ENCODE peak calls at places on chromosomes 13 and 19, in six cellular contexts. O is psoas muscle, A is left ventricle myocardium inferior, V is heart right ventricle, F is Karpas-422, I is A549. W is an unnamed sample.

GRCh38 chr19:46299004-46299509 is 2.2 kb downstream of the HIF3A start:
- DNase-seq in O (peak), A (peak), V (peak), F (no peak), I (peak), W (peak)

GRCh38 chr19:32224371-32225244 is 120.8 kb upstream of the ZNF507 start:
- DNase-seq in O (peak), A (peak), V (peak), F (no peak), I (peak), W (peak)

GRCh38 chr19:14494910-14495677 is 833 bp downstream of the GIPC1 start:
- DNase-seq in O (no peak), A (no peak), V (no peak), F (no peak), I (no peak), W (no peak)

GRCh38 chr13:51475727-51476521 is 23.1 kb upstream of the INTS6 start:
- DNase-seq in O (no peak), A (no peak), V (no peak), F (no peak), I (no peak), W (no peak)

GRCh38 chr13:103895835-103896520 is 829.8 kb upstream of the SLC10A2 start:
- DNase-seq in O (no peak), A (no peak), V (no peak), F (no peak), I (no peak), W (no peak)

GRCh38 chr13:42893346-42893745 is 98.7 kb downstream of the EPSTI1 start:
- DNase-seq in O (no peak), A (no peak), V (no peak), F (no peak), I (no peak), W (no peak)

GRCh38 chr19:33032218-33032781 is 32.4 kb downstream of the RHPN2 start:
- DNase-seq in O (no peak), A (no peak), V (no peak), F (no peak), I (no peak), W (no peak)

GRCh38 chr19:32581704-32582164 is 744 bp downstream of the PDCD5 start:
- DNase-seq in O (peak), A (peak), V (no peak), F (no peak), I (peak), W (no peak)

GRCh38 chr19:22545751-22546150 is 88.4 kb upstream of the ZNF492 start:
- DNase-seq in O (no peak), A (peak), V (peak), F (peak), I (peak), W (peak)

GRCh38 chr13:24463078-24463477 is 49.5 kb downstream of the PARP4 start:
- DNase-seq in O (no peak), A (no peak), V (no peak), F (no peak), I (no peak), W (no peak)

GRCh38 chr19:29662604-29663404 is 2.5 kb upstream of the PLEKHF1 start:
- DNase-seq in O (peak), A (peak), V (peak), F (no peak), I (no peak), W (no peak)

GRCh38 chr13:25171517-25172302 is at the start of gene AMER2:
- DNase-seq in O (no peak), A (peak), V (no peak), F (no peak), I (no peak), W (peak)

GRCh38 chr19:6730153-6730804 is 7.1 kb downstream of the GPR108 start:
- DNase-seq in O (peak), A (no peak), V (no peak), F (peak), I (peak), W (no peak)

GRCh38 chr13:33633701-33634525 is 184.0 kb upstream of the RFC3 start:
- DNase-seq in O (no peak), A (no peak), V (no peak), F (no peak), I (no peak), W (peak)

GRCh38 chr13:85508683-85509329 is 290.4 kb downstream of the SLITRK6 start:
- DNase-seq in O (no peak), A (no peak), V (no peak), F (no peak), I (no peak), W (no peak)

GRCh38 chr19:5536337-5536894 is 31.3 kb downstream of the TINCR start:
- DNase-seq in O (peak), A (peak), V (peak), F (no peak), I (peak), W (no peak)

GRCh38 chr13:52849727-52850395 is 1.4 kb upstream of the PCDH8 start:
- DNase-seq in O (no peak), A (no peak), V (no peak), F (no peak), I (no peak), W (no peak)

GRCh38 chr13:44181938-44182337 is 191.7 kb upstream of the SERP2 start:
- DNase-seq in O (no peak), A (no peak), V (no peak), F (no peak), I (no peak), W (no peak)

GRCh38 chr13:105139380-105140285 is 1395.8 kb downstream of the EFNB2 start:
- DNase-seq in O (peak), A (peak), V (peak), F (peak), I (peak), W (peak)

GRCh38 chr19:7701654-7702457 is at the start of gene FCER2:
- DNase-seq in O (no peak), A (no peak), V (no peak), F (peak), I (no peak), W (no peak)

GRCh38 chr19:46606681-46607440 is 5.7 kb downstream of the CALM3 start:
- DNase-seq in O (peak), A (no peak), V (no peak), F (no peak), I (no peak), W (no peak)

GRCh38 chr13:20405691-20406090 is 120.0 kb downstream of the CRYL1 start:
- DNase-seq in O (no peak), A (no peak), V (no peak), F (no peak), I (no peak), W (no peak)

GRCh38 chr19:44657211-44657921 is 13.7 kb downstream of the PVR start:
- DNase-seq in O (peak), A (peak), V (peak), F (peak), I (peak), W (no peak)

GRCh38 chr19:31436121-31436776 is 87.0 kb upstream of the TSHZ3 start:
- DNase-seq in O (no peak), A (no peak), V (no peak), F (no peak), I (no peak), W (no peak)

GRCh38 chr19:44865196-44865767 is 19.2 kb downstream of the NECTIN2 start:
- DNase-seq in O (no peak), A (no peak), V (no peak), F (no peak), I (no peak), W (no peak)

GRCh38 chr13:47798906-47799305 is 202.2 kb downstream of the SUCLA2 start:
- DNase-seq in O (no peak), A (no peak), V (no peak), F (peak), I (no peak), W (no peak)

GRCh38 chr19:1361601-1362384 is 21.9 kb upstream of the NDUFS7 start:
- DNase-seq in O (no peak), A (no peak), V (no peak), F (no peak), I (no peak), W (no peak)

GRCh38 chr13:45102136-45102802 is 18.0 kb upstream of the GTF2F2 start:
- DNase-seq in O (no peak), A (no peak), V (no peak), F (no peak), I (no peak), W (peak)

GRCh38 chr13:93180376-93180966 is 46.1 kb upstream of the GPC6 start:
- DNase-seq in O (no peak), A (no peak), V (no peak), F (no peak), I (no peak), W (no peak)

GRCh38 chr19:30785728-30786127 is 413.5 kb downstream of the ZNF536 start:
- DNase-seq in O (no peak), A (no peak), V (no peak), F (peak), I (no peak), W (no peak)

GRCh38 chr13:94435604-94436226 is 43.8 kb downstream of the DCT start:
- DNase-seq in O (no peak), A (no peak), V (no peak), F (peak), I (peak), W (no peak)

GRCh38 chr19:45171211-45171623 is 6.8 kb downstream of the TRAPPC6A start:
- DNase-seq in O (no peak), A (no peak), V (peak), F (no peak), I (no peak), W (no peak)

GRCh38 chr13:30963794-30964193 is 31.3 kb downstream of the TEX26 start:
- DNase-seq in O (no peak), A (no peak), V (no peak), F (no peak), I (no peak), W (no peak)

GRCh38 chr19:45972944-45973525 is 630 bp downstream of the NOVA2 start:
- DNase-seq in O (no peak), A (no peak), V (no peak), F (no peak), I (no peak), W (no peak)

GRCh38 chr19:16527971-16528521 is 14.2 kb downstream of the CHERP start:
- DNase-seq in O (no peak), A (no peak), V (no peak), F (peak), I (no peak), W (no peak)

GRCh38 chr13:99949657-99950413 is 21.7 kb downstream of the ZIC5 start:
- DNase-seq in O (no peak), A (no peak), V (no peak), F (no peak), I (no peak), W (no peak)

GRCh38 chr19:42313096-42313839 is at the start of gene TMEM145:
- DNase-seq in O (peak), A (no peak), V (no peak), F (peak), I (peak), W (peak)

GRCh38 chr19:29507081-29507860 is 18.5 kb upstream of the VSTM2B start:
- DNase-seq in O (no peak), A (no peak), V (no peak), F (no peak), I (no peak), W (no peak)

GRCh38 chr13:23433171-23434153 is at the start of gene SACS:
- DNase-seq in O (peak), A (no peak), V (peak), F (no peak), I (peak), W (peak)

GRCh38 chr13:23430664-23431063 is 2.8 kb downstream of the SACS start:
- DNase-seq in O (no peak), A (no peak), V (no peak), F (no peak), I (no peak), W (no peak)

GRCh38 chr13:23427342-23428182 is 5.9 kb downstream of the SACS start:
- DNase-seq in O (no peak), A (no peak), V (peak), F (no peak), I (peak), W (no peak)

GRCh38 chr13:23432589-23432988 is 913 bp downstream of the SACS start:
- DNase-seq in O (no peak), A (no peak), V (no peak), F (no peak), I (no peak), W (no peak)

DNA sequence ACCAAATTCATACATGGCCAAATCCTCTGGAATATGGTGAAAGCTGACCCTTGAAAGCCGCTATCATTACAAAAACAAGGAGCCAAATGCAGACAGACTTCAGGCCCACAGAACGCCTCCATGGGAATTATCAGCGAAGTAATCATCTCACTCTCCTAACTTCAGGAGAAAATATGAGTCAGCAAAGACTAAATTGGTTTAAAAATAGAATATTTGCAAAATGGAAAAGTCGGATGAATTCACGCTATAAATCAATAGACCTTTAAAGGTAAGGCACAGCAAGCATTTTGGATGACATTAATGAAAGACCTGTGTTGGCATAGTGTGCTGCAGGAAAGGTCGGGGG is 5.3 kb downstream of the SACS start:
- DNase-seq in O (no peak), A (no peak), V (no peak), F (no peak), I (no peak), W (no peak)
- H3K27ac ChIP-seq in O (peak), A (peak), V (no peak), F (no peak), I (peak), W (no peak)

DNA sequence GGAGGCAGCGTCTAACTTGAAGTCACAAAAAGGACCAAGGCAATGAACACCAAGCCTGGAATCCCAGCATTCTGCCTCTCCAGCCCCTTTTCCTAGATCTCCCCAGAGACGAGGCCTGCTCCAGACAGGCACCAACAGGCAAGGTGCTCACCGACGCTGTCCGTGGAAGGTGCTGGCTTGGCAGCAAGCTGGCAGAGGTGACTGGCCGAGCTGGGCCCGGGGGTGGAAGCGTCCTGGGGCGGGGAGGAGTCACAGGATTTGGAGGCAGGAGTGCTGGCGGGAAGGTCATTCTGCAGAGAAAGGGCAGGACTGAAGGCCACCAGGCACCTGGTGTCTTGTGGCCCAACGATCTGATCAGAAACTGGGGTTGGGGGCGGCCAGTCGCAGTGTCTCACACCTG is 18.2 kb downstream of the TLE2 start:
- DNase-seq in O (no peak), A (no peak), V (no peak), F (no peak), I (no peak), W (no peak)
- H3K27ac ChIP-seq in O (no peak), A (no peak), V (no peak), F (no peak), I (no peak), W (no peak)

GRCh38 chr19:4014541-4015491 is 7.3 kb downstream of the PIAS4 start:
- DNase-seq in O (peak), A (peak), V (peak), F (peak), I (no peak), W (no peak)
- H3K27ac ChIP-seq in O (peak), A (peak), V (peak), F (no peak), I (no peak), W (peak)

DNA sequence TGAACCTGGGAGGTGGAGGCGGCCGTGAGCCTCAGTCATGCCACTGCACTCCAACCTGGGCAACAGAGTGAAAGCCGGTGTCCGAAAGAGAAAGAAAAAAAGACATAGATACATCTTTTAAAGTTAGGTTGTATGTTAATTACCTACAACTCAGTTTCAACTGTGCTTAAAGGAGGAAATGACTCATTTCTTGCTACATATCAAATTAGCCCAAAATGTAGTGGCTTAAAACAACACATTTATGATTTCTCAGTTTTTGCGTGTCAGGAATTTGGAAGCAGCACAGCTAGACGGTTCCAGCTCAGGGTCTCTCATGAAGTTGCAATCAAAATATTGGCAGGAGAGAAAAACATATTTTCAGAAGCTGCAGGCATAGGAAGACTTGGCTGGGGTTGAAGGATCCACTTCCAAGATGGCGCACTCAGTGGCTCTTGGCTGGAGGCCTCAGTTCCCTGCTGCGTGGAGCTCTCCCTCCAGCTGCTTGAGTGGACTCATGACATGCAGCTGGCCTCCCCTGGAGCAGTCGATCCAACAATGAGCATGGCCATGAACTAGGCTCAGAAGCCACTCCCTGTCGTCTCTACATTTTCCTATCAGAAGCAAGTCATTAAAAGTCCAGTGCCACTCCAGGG is 7.1 kb downstream of the LDLR start:
- DNase-seq in O (peak), A (peak), V (peak), F (no peak), I (no peak), W (no peak)
- H3K27ac ChIP-seq in O (peak), A (peak), V (peak), F (no peak), I (no peak), W (peak)

GRCh38 chr19:38012290-38012689 is 105.3 kb downstream of the SIPA1L3 start:
- DNase-seq in O (no peak), A (no peak), V (no peak), F (no peak), I (no peak), W (no peak)

GRCh38 chr19:38011426-38011825 is 104.4 kb downstream of the SIPA1L3 start:
- DNase-seq in O (no peak), A (no peak), V (no peak), F (no peak), I (no peak), W (no peak)

GRCh38 chr19:38015216-38015615 is 108.2 kb downstream of the SIPA1L3 start:
- DNase-seq in O (no peak), A (no peak), V (no peak), F (no peak), I (no peak), W (no peak)

GRCh38 chr19:38013913-38014575 is 107.0 kb downstream of the SIPA1L3 start:
- DNase-seq in O (no peak), A (no peak), V (no peak), F (no peak), I (no peak), W (no peak)

GRCh38 chr19:38012944-38013343 is 105.9 kb downstream of the SIPA1L3 start:
- DNase-seq in O (no peak), A (no peak), V (no peak), F (no peak), I (no peak), W (no peak)
- H3K27ac ChIP-seq in O (no peak), A (no peak), V (no peak), F (peak), I (no peak), W (peak)

DNA sequence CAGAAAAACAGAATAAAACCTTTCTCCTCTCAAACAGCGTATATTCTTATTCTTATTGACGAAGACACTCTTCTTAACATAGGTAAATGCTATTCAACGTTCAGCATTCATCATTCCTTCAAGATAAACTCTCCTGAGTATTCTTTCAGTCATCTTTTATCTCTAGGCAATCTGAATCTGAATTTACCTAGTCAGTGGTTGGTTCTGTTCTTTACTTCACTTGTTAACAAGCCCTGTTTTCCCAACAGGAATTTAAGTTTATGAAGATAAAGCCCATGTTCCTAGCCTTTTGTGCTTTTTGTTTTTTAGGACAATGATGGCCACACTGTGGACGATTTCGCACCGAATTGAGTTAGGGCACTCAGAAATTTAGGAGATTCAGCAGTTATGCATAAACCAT is 3.2 kb downstream of the ELF1 start:
- DNase-seq in O (no peak), A (no peak), V (no peak), F (no peak), I (no peak), W (no peak)
- H3K27ac ChIP-seq in O (no peak), A (no peak), V (no peak), F (peak), I (no peak), W (no peak)

DNA sequence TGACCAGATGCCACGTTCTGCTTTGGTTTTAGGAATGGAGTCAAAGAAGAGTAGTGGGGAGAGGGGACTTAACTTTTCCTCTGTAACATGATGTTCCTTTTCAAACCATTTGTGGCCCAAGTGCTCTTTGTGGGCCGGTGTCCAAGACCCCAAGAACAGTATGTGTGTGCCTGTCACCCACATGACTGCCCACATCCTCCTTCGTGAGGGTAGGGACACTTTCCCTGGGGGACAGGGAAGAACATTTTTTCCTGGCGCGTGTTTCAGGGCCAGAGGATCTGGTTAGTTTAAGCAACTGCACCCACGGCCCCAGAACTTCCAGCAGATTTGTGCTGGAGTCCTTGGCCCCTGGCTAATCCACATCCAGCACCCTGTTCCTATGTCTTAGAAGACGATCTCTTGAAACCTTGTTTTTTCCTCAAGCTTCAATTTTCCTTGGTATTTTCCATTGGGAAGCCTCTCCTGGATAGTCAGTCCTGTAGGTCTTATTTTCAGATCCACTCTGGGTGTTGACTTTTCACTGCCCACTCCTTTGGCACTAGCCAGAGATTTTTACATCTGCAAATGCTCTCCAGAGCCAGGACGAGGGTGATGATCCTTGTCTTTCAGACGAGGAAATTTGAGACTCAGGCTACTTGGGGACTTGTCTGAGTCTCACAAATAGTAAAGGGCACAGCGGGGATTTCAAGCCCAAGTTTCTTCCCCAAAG is 10.8 kb upstream of the CCDC97 start:
- DNase-seq in O (no peak), A (peak), V (no peak), F (no peak), I (no peak), W (no peak)
- H3K27ac ChIP-seq in O (peak), A (peak), V (peak), F (peak), I (no peak), W (no peak)

W was measured in substantia nigra.